ENCODE peak calls at places on chromosomes 6 and 20, in nine cellular contexts. R, P, Y, X, M, F, Q, O and Z are unnamed samples. For H3K27me3, the result is how much of the 10 kb centered on the place peaks cover.

GRCh38 chr20:58309607-58310290 is at the start of gene RAB22A:
- DNase-seq in R (peak), P (peak), Y (peak), X (peak), M (peak), F (peak), Q (peak), O (peak), Z (peak)

GRCh38 chr20:63702751-63703470 is 4.9 kb downstream of the ARFRP1 start:
- DNase-seq in R (no peak), P (no peak), Y (no peak), X (no peak), M (no peak), F (no peak), Q (no peak), O (peak), Z (peak)

GRCh38 chr6:53112404-53112803 is 36.2 kb downstream of the GCM1 start:
- DNase-seq in R (no peak), P (no peak), Y (no peak), X (no peak), M (peak), F (no peak), Q (no peak), O (no peak), Z (peak)

GRCh38 chr20:32674362-32674789 is 635 bp upstream of the C20orf203 start:
- DNase-seq in R (peak), P (no peak), Y (peak), X (peak), M (no peak), F (peak), Q (peak), O (no peak), Z (peak)

GRCh38 chr6:153804755-153805330 is 234.2 kb upstream of the OPRM1 start:
- DNase-seq in R (no peak), P (no peak), Y (no peak), X (no peak), M (no peak), F (no peak), Q (no peak), O (no peak), Z (no peak)

GRCh38 chr6:25327372-25327771 is 48.2 kb downstream of the CARMIL1 start:
- DNase-seq in R (no peak), P (no peak), Y (no peak), X (no peak), M (no peak), F (no peak), Q (no peak), O (no peak), Z (no peak)

GRCh38 chr20:31406115-31406514 is at the start of gene DEFB121:
- DNase-seq in R (no peak), P (no peak), Y (no peak), X (no peak), M (no peak), F (no peak), Q (no peak), O (no peak), Z (no peak)

GRCh38 chr6:17035257-17035757 is 66.5 kb upstream of the STMND1 start:
- DNase-seq in R (no peak), P (no peak), Y (no peak), X (no peak), M (no peak), F (no peak), Q (no peak), O (no peak), Z (no peak)

GRCh38 chr6:62740171-62740570 is 454.1 kb upstream of the KHDRBS2 start:
- DNase-seq in R (no peak), P (no peak), Y (no peak), X (no peak), M (no peak), F (no peak), Q (no peak), O (no peak), Z (no peak)

GRCh38 chr6:77245026-77245425 is 218.3 kb downstream of the HTR1B start:
- DNase-seq in R (no peak), P (no peak), Y (no peak), X (no peak), M (no peak), F (no peak), Q (no peak), O (no peak), Z (no peak)

GRCh38 chr6:16494781-16495180 is 256.4 kb downstream of the GMPR start:
- DNase-seq in R (peak), P (no peak), Y (no peak), X (peak), M (no peak), F (no peak), Q (no peak), O (no peak), Z (no peak)

GRCh38 chr6:11277275-11278206 is 45.1 kb upstream of the NEDD9 start:
- DNase-seq in R (peak), P (no peak), Y (peak), X (peak), M (peak), F (no peak), Q (peak), O (no peak), Z (peak)

GRCh38 chr6:79077680-79078056 is 386 bp downstream of the PHIP start:
- DNase-seq in R (no peak), P (peak), Y (no peak), X (no peak), M (no peak), F (peak), Q (peak), O (peak), Z (peak)

GRCh38 chr20:41205313-41205712 is 68.0 kb downstream of the PLCG1 start:
- DNase-seq in R (no peak), P (no peak), Y (no peak), X (no peak), M (no peak), F (no peak), Q (no peak), O (no peak), Z (no peak)

GRCh38 chr6:5213851-5214507 is 46.8 kb downstream of the LYRM4 start:
- DNase-seq in R (peak), P (no peak), Y (no peak), X (no peak), M (no peak), F (peak), Q (peak), O (no peak), Z (no peak)

GRCh38 chr6:43695078-43695966 is 7.7 kb upstream of the MRPS18A start:
- DNase-seq in R (no peak), P (no peak), Y (peak), X (peak), M (peak), F (peak), Q (no peak), O (no peak), Z (peak)

GRCh38 chr6:140809694-140810101 is 1323.0 kb upstream of the GJE1 start:
- DNase-seq in R (no peak), P (no peak), Y (no peak), X (no peak), M (no peak), F (no peak), Q (no peak), O (no peak), Z (no peak)

GRCh38 chr6:134534708-134535149 is 216.8 kb upstream of the SGK1 start:
- DNase-seq in R (peak), P (no peak), Y (no peak), X (no peak), M (no peak), F (no peak), Q (peak), O (no peak), Z (no peak)

GRCh38 chr6:26329763-26330511 is 35.1 kb upstream of the BTN3A2 start:
- DNase-seq in R (peak), P (no peak), Y (peak), X (peak), M (no peak), F (peak), Q (peak), O (no peak), Z (peak)

GRCh38 chr6:136779682-136780081 is 12.6 kb downstream of the MAP3K5 start:
- DNase-seq in R (no peak), P (no peak), Y (peak), X (no peak), M (no peak), F (no peak), Q (no peak), O (no peak), Z (no peak)

GRCh38 chr6:161186173-161186769 is 87.6 kb downstream of the AGPAT4 start:
- DNase-seq in R (peak), P (no peak), Y (no peak), X (no peak), M (peak), F (no peak), Q (peak), O (no peak), Z (no peak)

GRCh38 chr20:39829255-39829654 is 859.8 kb downstream of the MAFB start:
- DNase-seq in R (peak), P (no peak), Y (peak), X (peak), M (no peak), F (no peak), Q (peak), O (no peak), Z (no peak)
- H3K27me3 ChIP-seq in R (under half), P (under half), Y (under half), X (under half), M (under half), F (under half), Q (under half), O (under half), Z (under half)

GRCh38 chr6:50721978-50722377 is 8.7 kb downstream of the TFAP2D start:
- DNase-seq in R (no peak), P (no peak), Y (no peak), X (peak), M (no peak), F (no peak), Q (no peak), O (no peak), Z (no peak)
- H3K27me3 ChIP-seq in R (under half), P (under half), Y (half or more), X (half or more), M (half or more), F (half or more), Q (under half), O (under half), Z (under half)

DNA sequence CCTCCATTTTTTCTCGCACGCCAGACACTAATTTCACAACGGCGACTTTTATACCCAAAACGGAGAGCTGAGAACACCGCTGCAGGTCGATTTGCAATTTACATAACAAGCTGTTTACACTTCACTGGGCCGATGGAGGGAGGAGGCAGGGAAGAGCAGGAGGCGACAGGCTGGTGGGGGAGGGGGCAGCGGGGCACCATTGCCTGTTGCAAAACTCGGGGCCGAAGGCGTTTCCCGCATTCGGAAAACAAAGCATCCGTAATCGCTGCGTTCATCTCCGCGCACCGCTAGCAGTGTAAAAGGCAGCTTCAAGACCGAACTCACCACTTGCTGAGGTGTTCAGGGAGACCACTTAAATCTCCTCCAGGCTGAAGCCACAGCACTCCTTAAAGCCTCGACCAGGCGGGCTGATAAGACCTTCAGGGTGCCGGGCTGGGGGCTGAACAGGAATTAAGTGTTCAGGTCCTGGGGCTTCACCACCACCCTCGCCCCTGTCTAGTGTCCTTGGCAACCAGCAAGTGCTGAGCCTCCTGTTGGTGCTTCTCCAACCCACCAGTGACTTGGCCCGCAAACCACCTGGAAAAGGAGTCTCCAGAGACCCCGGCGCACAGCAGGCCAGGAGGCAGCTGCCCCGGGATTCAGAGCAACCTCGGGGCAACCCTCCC is 2.0 kb upstream of the FOXC1 start:
- DNase-seq in R (no peak), P (no peak), Y (peak), X (peak), M (no peak), F (no peak), Q (peak), O (peak), Z (no peak)
- H3K27me3 ChIP-seq in R (under half), P (under half), Y (half or more), X (half or more), M (half or more), F (half or more), Q (half or more), O (half or more), Z (under half)

GRCh38 chr6:343960-344815 is 47.4 kb upstream of the IRF4 start:
- DNase-seq in R (no peak), P (no peak), Y (no peak), X (no peak), M (no peak), F (no peak), Q (no peak), O (no peak), Z (no peak)

GRCh38 chr6:341914-342831 is 49.4 kb upstream of the IRF4 start:
- DNase-seq in R (no peak), P (no peak), Y (no peak), X (no peak), M (no peak), F (no peak), Q (no peak), O (no peak), Z (no peak)

GRCh38 chr6:344816-345340 is 46.7 kb upstream of the IRF4 start:
- DNase-seq in R (peak), P (no peak), Y (no peak), X (no peak), M (no peak), F (no peak), Q (no peak), O (no peak), Z (no peak)

GRCh38 chr6:342832-343179 is 48.7 kb upstream of the IRF4 start:
- DNase-seq in R (no peak), P (no peak), Y (no peak), X (no peak), M (no peak), F (no peak), Q (no peak), O (no peak), Z (no peak)

DNA sequence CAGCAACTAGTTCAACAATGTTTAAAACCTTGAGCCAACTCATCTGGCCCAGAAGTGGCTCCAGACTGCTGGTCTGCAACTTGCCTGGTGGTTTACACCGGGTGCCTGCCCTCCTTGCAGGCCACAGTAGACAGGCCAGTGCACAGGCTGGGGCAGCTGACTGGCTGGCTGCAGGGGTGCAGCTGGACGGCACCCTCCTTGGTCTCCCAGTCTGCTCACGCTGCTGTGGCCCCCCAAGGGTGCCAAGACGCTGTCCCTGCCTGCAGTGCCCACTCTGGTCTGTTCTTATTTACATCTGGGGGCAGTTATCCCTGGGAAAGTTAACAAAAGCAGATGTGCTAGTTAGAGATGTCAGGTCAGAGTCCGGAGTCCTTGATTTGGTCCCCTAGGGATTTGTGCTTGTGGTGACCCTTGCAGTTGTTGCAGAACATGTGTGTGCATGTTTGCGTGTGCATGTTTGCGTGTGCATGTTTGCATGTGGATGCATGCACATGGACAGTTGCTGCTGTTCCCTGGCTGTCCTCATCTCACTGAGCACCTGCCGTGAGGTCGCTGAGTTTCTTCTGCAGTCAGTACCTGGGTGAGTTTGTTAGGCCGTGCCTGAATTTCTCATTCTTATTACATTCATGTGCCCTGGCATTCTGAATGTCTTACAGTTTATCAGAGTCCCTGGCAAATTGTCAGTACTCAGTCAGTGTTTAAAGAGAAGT is 48.2 kb upstream of the IRF4 start:
- DNase-seq in R (no peak), P (no peak), Y (no peak), X (no peak), M (no peak), F (no peak), Q (no peak), O (no peak), Z (no peak)
- H3K27me3 ChIP-seq in R (under half), P (under half), Y (under half), X (under half), M (under half), F (under half), Q (under half), O (under half), Z (under half)

DNA sequence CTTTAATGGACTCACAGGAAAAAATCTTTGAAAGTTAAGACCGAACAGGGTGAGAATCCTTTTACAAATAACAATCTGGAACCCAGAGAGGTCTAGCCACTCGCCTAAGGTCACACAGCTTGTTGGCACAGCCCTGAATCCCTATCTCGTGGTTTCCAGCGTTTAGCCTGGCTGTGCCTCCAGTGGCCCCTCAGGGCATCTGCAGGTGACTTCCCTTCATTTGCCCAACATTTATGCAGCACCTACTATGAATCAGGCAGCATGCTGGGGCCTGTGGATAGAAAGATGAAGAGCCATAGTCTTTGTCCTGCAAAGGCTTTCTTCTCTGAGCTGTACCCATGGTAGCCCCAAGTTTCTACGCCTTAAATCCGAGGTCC is 2.6 kb upstream of the NR2E1 start:
- DNase-seq in R (no peak), P (no peak), Y (peak), X (peak), M (no peak), F (no peak), Q (no peak), O (no peak), Z (no peak)
- H3K27me3 ChIP-seq in R (half or more), P (under half), Y (half or more), X (half or more), M (half or more), F (under half), Q (half or more), O (half or more), Z (under half)

GRCh38 chr6:38929560-38929959 is 119.0 kb upstream of the GLP1R start:
- DNase-seq in R (no peak), P (no peak), Y (no peak), X (no peak), M (no peak), F (no peak), Q (no peak), O (no peak), Z (no peak)

DNA sequence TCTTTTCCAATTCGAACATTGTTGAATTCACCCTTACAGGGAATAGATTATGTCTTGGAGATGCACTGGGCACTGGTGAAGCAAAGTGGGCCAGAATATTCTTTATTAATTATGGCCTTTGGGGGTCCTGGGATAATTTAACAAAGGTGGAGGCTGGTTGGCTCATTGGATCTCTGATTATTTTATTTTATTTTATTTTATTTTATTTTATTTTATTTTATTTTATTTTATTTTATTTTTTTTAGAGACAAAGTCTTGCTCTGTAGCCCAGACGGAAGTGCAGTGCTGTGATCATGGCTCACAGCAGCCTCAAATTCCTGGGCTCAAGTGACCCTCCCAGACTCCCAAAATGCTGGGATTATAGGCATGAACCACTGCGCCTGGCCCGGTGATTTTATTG is 123.5 kb upstream of the GLP1R start:
- DNase-seq in R (no peak), P (no peak), Y (no peak), X (no peak), M (no peak), F (no peak), Q (no peak), O (no peak), Z (no peak)
- H3K27me3 ChIP-seq in R (under half), P (under half), Y (under half), X (under half), M (under half), F (under half), Q (under half), O (under half), Z (under half)

GRCh38 chr6:41451515-41452163 is 94.5 kb upstream of the FOXP4 start:
- DNase-seq in R (peak), P (no peak), Y (no peak), X (no peak), M (peak), F (no peak), Q (peak), O (peak), Z (no peak)
- H3K27me3 ChIP-seq in R (half or more), P (under half), Y (under half), X (under half), M (under half), F (under half), Q (under half), O (under half), Z (under half)

GRCh38 chr20:49570828-49571552 is 3.1 kb upstream of the PTGIS start:
- DNase-seq in R (peak), P (no peak), Y (no peak), X (no peak), M (no peak), F (no peak), Q (peak), O (peak), Z (no peak)
- H3K27me3 ChIP-seq in R (under half), P (under half), Y (under half), X (under half), M (half or more), F (under half), Q (under half), O (under half), Z (under half)

DNA sequence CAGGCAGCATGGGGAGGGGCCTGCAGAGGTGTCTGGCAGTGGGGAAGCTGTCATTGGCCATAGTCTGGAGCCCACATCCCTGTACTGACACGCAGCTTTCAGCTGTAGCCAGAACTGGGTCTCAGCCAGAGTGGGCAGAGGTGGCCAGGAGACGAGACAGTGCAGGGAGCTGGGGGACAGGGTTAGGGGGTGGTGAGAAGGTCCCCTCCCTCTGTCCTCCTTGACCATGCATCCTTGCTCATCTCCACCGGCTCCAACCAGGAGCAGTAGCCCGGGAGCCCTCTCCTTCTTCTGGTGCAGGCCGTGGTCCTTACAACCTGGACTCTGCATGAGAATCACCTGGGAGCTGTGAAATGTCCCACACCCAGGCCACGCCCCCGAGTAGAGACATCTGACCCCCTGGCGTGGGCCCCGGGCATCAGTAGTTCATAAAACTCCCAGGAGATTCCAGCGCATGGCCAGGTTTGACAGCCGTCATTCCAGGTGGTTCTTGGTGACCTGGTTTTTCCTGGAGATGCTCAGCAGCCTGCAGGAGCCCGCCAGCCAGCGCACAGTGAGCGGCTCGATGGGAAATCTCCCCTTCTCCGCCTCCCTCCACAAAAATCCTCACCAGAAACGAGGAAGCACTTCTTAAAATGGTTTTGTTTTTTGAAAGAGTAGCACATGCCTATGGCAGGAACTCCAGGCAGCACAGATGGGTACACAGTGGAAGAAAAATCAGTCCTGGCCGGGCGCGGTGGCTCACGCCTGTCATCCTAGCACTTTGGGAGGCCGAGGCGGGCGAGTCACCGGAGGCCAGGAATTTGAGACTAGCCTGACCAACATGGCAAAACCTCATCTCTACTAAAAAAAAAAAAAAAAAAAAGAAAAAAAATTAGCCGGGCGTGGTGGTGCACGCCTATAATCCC is 56.2 kb downstream of the ADNP start:
- DNase-seq in R (no peak), P (no peak), Y (no peak), X (no peak), M (no peak), F (no peak), Q (no peak), O (no peak), Z (no peak)
- H3K27me3 ChIP-seq in R (under half), P (under half), Y (under half), X (under half), M (under half), F (under half), Q (under half), O (under half), Z (under half)

GRCh38 chr6:28511628-28512300 is 3.8 kb downstream of the GPX6 start:
- DNase-seq in R (no peak), P (no peak), Y (no peak), X (no peak), M (no peak), F (no peak), Q (no peak), O (no peak), Z (no peak)
- H3K27me3 ChIP-seq in R (under half), P (under half), Y (under half), X (under half), M (under half), F (under half), Q (under half), O (under half), Z (under half)